ENCODE peak calls at places on chromosomes 11 and 22, in six cellular contexts. A is skeletal muscle cell, W is spleen, I is iPS-NIHi11, X is heart right ventricle, O is T47D. V is an unnamed sample.

GRCh38 chr11:82867495-82868082 is 32.6 kb downstream of the PRCP start:
- DNase-seq in A (peak; percentile 35), W (peak; percentile 62), I (peak; percentile 80), X (no peak), O (peak; percentile 33), V (peak; percentile 39)

GRCh38 chr11:44446996-44447771 is 118.3 kb upstream of the CD82 start:
- DNase-seq in A (no peak), W (no peak), I (no peak), X (no peak), O (no peak), V (no peak)

GRCh38 chr11:65636810-65637557 is 917 bp upstream of the SIPA1 start:
- DNase-seq in A (no peak), W (peak; percentile 78), I (no peak), X (no peak), O (no peak), V (no peak)

GRCh38 chr22:50720301-50720845 is 17.6 kb upstream of the ACR start:
- DNase-seq in A (no peak), W (no peak), I (peak; percentile 70), X (no peak), O (no peak), V (no peak)

GRCh38 chr22:49760280-49760629 is 67.4 kb downstream of the BRD1 start:
- DNase-seq in A (no peak), W (no peak), I (no peak), X (no peak), O (no peak), V (no peak)

GRCh38 chr11:72001834-72002591 is 3.3 kb downstream of the IL18BP start:
- DNase-seq in A (no peak), W (no peak), I (no peak), X (no peak), O (no peak), V (no peak)

GRCh38 chr11:112834277-112834755 is 126.9 kb upstream of the NCAM1 start:
- DNase-seq in A (no peak), W (no peak), I (no peak), X (peak; percentile 70), O (no peak), V (no peak)

GRCh38 chr11:128894685-128895084 is 3.5 kb downstream of the KCNJ5 start:
- DNase-seq in A (no peak), W (no peak), I (no peak), X (peak; percentile 72), O (no peak), V (no peak)

GRCh38 chr22:16800358-16800757 is 24.9 kb downstream of the XKR3 start:
- DNase-seq in A (no peak), W (no peak), I (no peak), X (no peak), O (no peak), V (no peak)

GRCh38 chr11:71169328-71169727 is 83.0 kb downstream of the SHANK2 start:
- DNase-seq in A (no peak), W (no peak), I (no peak), X (no peak), O (no peak), V (no peak)

GRCh38 chr22:38243007-38243775 is 29.6 kb downstream of the TMEM184B start:
- DNase-seq in A (peak; percentile 54), W (no peak), I (no peak), X (no peak), O (no peak), V (peak; percentile 56)

GRCh38 chr22:41966607-41967240 is 2.5 kb upstream of the SEPTIN3 start:
- DNase-seq in A (peak; percentile 29), W (no peak), I (peak; percentile 49), X (no peak), O (peak; percentile 37), V (peak; percentile 76)

GRCh38 chr11:7612661-7613393 is 60.5 kb downstream of the CYB5R2 start:
- DNase-seq in A (no peak), W (no peak), I (no peak), X (no peak), O (peak; percentile 16), V (no peak)

GRCh38 chr11:86660011-86660595 is 12.3 kb downstream of the ME3 start:
- DNase-seq in A (peak; percentile 53), W (no peak), I (no peak), X (no peak), O (no peak), V (peak; percentile 61)

GRCh38 chr11:131488208-131488607 is 117.8 kb downstream of the NTM start:
- DNase-seq in A (no peak), W (no peak), I (no peak), X (no peak), O (no peak), V (no peak)

GRCh38 chr11:3722100-3722499 is 50.9 kb upstream of the CHRNA10 start:
- DNase-seq in A (no peak), W (no peak), I (no peak), X (no peak), O (no peak), V (no peak)

GRCh38 chr11:832529-833113 is at the start of gene CD151:
- DNase-seq in A (no peak), W (peak; percentile 89), I (peak; percentile 73), X (peak; percentile 60), O (peak; percentile 26), V (peak; percentile 82)

GRCh38 chr11:5151713-5152153 is 2.8 kb downstream of the OR52A1 start:
- DNase-seq in A (no peak), W (no peak), I (no peak), X (no peak), O (no peak), V (no peak)

GRCh38 chr22:28029201-28029948 is 110.3 kb upstream of the PITPNB start:
- DNase-seq in A (no peak), W (peak; percentile 84), I (peak; percentile 61), X (peak; percentile 49), O (no peak), V (no peak)

GRCh38 chr22:29885610-29886009 is 2.6 kb downstream of the MTMR3 start:
- DNase-seq in A (no peak), W (no peak), I (no peak), X (no peak), O (no peak), V (no peak)

GRCh38 chr11:57116654-57117053 is 65.1 kb upstream of the LRRC55 start:
- DNase-seq in A (peak; percentile 13), W (no peak), I (peak; percentile 66), X (no peak), O (peak; percentile 52), V (peak; percentile 39)

GRCh38 chr11:69467646-69468045 is 13.8 kb upstream of the LINC01488 start:
- DNase-seq in A (no peak), W (peak; percentile 47), I (no peak), X (no peak), O (no peak), V (no peak)

GRCh38 chr22:48607901-48608650 is 1219.6 kb downstream of the BRD1 start:
- DNase-seq in A (no peak), W (no peak), I (no peak), X (no peak), O (no peak), V (no peak)

GRCh38 chr11:1473011-1473628 is 13.5 kb downstream of the MOB2 start:
- DNase-seq in A (no peak), W (peak; percentile 46), I (no peak), X (no peak), O (no peak), V (no peak)

GRCh38 chr22:37394341-37394740 is 32.9 kb downstream of the ELFN2 start:
- DNase-seq in A (no peak), W (no peak), I (no peak), X (no peak), O (no peak), V (no peak)

GRCh38 chr11:34327804-34328631 is 29.8 kb downstream of the ABTB2 start:
- DNase-seq in A (no peak), W (no peak), I (no peak), X (peak; percentile 39), O (no peak), V (no peak)

GRCh38 chr22:37054078-37054440 is 2.5 kb downstream of the KCTD17 start:
- DNase-seq in A (no peak), W (no peak), I (no peak), X (no peak), O (no peak), V (no peak)

GRCh38 chr11:66497206-66497605 is 13.2 kb upstream of the BBS1 start:
- DNase-seq in A (no peak), W (no peak), I (no peak), X (no peak), O (no peak), V (no peak)

GRCh38 chr11:30239025-30239424 is 8.2 kb downstream of the FSHB start:
- DNase-seq in A (no peak), W (no peak), I (no peak), X (no peak), O (no peak), V (no peak)

GRCh38 chr11:44036811-44037657 is 10.7 kb upstream of the ACCSL start:
- DNase-seq in A (peak; percentile 55), W (peak; percentile 78), I (peak; percentile 85), X (peak; percentile 80), O (peak; percentile 63), V (peak; percentile 79)

GRCh38 chr11:6737872-6738466 is 33.8 kb downstream of the OR2AG2 start:
- DNase-seq in A (no peak), W (no peak), I (peak; percentile 51), X (no peak), O (peak; percentile 7), V (peak; percentile 13)

GRCh38 chr11:66847461-66848232 is 4.4 kb downstream of the RCE1 start:
- DNase-seq in A (no peak), W (peak; percentile 66), I (no peak), X (no peak), O (peak; percentile 8), V (no peak)

GRCh38 chr11:130849215-130849568 is 67.1 kb downstream of the SNX19 start:
- DNase-seq in A (no peak), W (no peak), I (no peak), X (no peak), O (no peak), V (peak; percentile 61)

GRCh38 chr11:39641749-39642148 is 1817.7 kb downstream of the LRRC4C start:
- DNase-seq in A (no peak), W (no peak), I (no peak), X (no peak), O (no peak), V (no peak)

GRCh38 chr11:6249822-6250555 is 9.6 kb upstream of the CCKBR start:
- DNase-seq in A (peak; percentile 56), W (no peak), I (no peak), X (peak; percentile 73), O (no peak), V (peak; percentile 74)

GRCh38 chr22:37887610-37888378 is 18.3 kb upstream of the MICALL1 start:
- DNase-seq in A (no peak), W (no peak), I (peak; percentile 55), X (no peak), O (peak; percentile 38), V (peak; percentile 40)

GRCh38 chr11:112756166-112756565 is 205.1 kb upstream of the NCAM1 start:
- DNase-seq in A (no peak), W (no peak), I (no peak), X (no peak), O (no peak), V (no peak)

GRCh38 chr22:43006016-43006505 is 8.9 kb downstream of the PACSIN2 start:
- DNase-seq in A (no peak), W (peak; percentile 8), I (no peak), X (no peak), O (no peak), V (no peak)

GRCh38 chr11:44275961-44276550 is 33.9 kb downstream of the ALX4 start:
- DNase-seq in A (no peak), W (peak; percentile 57), I (no peak), X (no peak), O (no peak), V (no peak)

GRCh38 chr11:130314184-130314748 is 451 bp downstream of the ZBTB44 start:
- DNase-seq in A (no peak), W (peak; percentile 95), I (peak; percentile 80), X (peak; percentile 76), O (peak; percentile 88), V (peak; percentile 77)